ENCODE peak calls at places on chromosomes 12 and 14, in four cellular contexts. U, K, B and E are unnamed samples.

GRCh38 chr12:64691227-64691792 is 67.9 kb downstream of the GNS start:
- DNase-seq in U (no peak), K (no peak), B (no peak), E (no peak)

GRCh38 chr14:50906326-50906725 is 34.5 kb downstream of the ABHD12B start:
- DNase-seq in U (no peak), K (no peak), B (no peak), E (no peak)

GRCh38 chr14:22630486-22630885 is 13.7 kb downstream of the OR6J1 start:
- DNase-seq in U (no peak), K (no peak), B (no peak), E (no peak)

GRCh38 chr12:32197421-32197820 is 90.8 kb downstream of the BICD1 start:
- DNase-seq in U (no peak), K (no peak), B (no peak), E (no peak)

GRCh38 chr14:75452900-75453816 is 25.3 kb downstream of the JDP2 start:
- DNase-seq in U (peak; percentile 39), K (peak; percentile 80), B (peak; percentile 86), E (no peak)

GRCh38 chr12:15044461-15044860 is 71.6 kb downstream of the PDE6H start:
- DNase-seq in U (no peak), K (no peak), B (no peak), E (no peak)

GRCh38 chr14:68479247-68479646 is 313.6 kb downstream of the ZFP36L1 start:
- DNase-seq in U (no peak), K (no peak), B (no peak), E (no peak)

GRCh38 chr14:51481643-51482042 is 170.1 kb upstream of the FRMD6 start:
- DNase-seq in U (peak; percentile 52), K (no peak), B (no peak), E (no peak)

GRCh38 chr14:93961610-93962009 is 14.8 kb downstream of the ASB2 start:
- DNase-seq in U (no peak), K (no peak), B (no peak), E (no peak)

GRCh38 chr12:59874781-59875180 is 279.0 kb downstream of the SLC16A7 start:
- DNase-seq in U (no peak), K (no peak), B (no peak), E (no peak)

GRCh38 chr12:54059668-54060067 is 6.0 kb downstream of the HOXC4 start:
- DNase-seq in U (peak; percentile 54), K (no peak), B (no peak), E (no peak)

GRCh38 chr14:49745191-49745590 is 22.8 kb upstream of the KLHDC2 start:
- DNase-seq in U (no peak), K (no peak), B (no peak), E (no peak)

GRCh38 chr14:101174980-101175606 is 271.6 kb upstream of the RTL1 start:
- DNase-seq in U (peak; percentile 14), K (no peak), B (no peak), E (no peak)

GRCh38 chr14:101593411-101594181 is 32.3 kb downstream of the DIO3 start:
- DNase-seq in U (no peak), K (no peak), B (no peak), E (no peak)

GRCh38 chr12:101667591-101667990 is 29.8 kb upstream of the CHPT1 start:
- DNase-seq in U (no peak), K (no peak), B (no peak), E (no peak)

GRCh38 chr14:79476133-79476532 is 735.2 kb downstream of the DIO2 start:
- DNase-seq in U (no peak), K (no peak), B (no peak), E (no peak)

GRCh38 chr14:19771895-19772430 is 1.3 kb upstream of the OR4M1 start:
- DNase-seq in U (no peak), K (no peak), B (no peak), E (no peak)

GRCh38 chr12:75814856-75815754 is 216.5 kb downstream of the PHLDA1 start:
- DNase-seq in U (peak; percentile 40), K (peak; percentile 73), B (no peak), E (no peak)

GRCh38 chr12:102971227-102971626 is 13.8 kb downstream of the ASCL1 start:
- DNase-seq in U (no peak), K (no peak), B (no peak), E (no peak)

GRCh38 chr12:80353254-80353653 is 90.8 kb upstream of the PTPRQ start:
- DNase-seq in U (no peak), K (peak; percentile 5), B (peak; percentile 83), E (no peak)

GRCh38 chr12:10033783-10034381 is 3.4 kb downstream of the CLEC9A start:
- DNase-seq in U (no peak), K (no peak), B (no peak), E (no peak)

GRCh38 chr14:96502621-96503251 is 554 bp downstream of the PAPOLA start:
- DNase-seq in U (peak; percentile 85), K (peak; percentile 41), B (peak; percentile 26), E (no peak)

GRCh38 chr12:83823386-83824045 is 1089.1 kb downstream of the SLC6A15 start:
- DNase-seq in U (peak; percentile 12), K (peak; percentile 61), B (peak; percentile 27), E (no peak)

GRCh38 chr12:90211017-90211416 is 502.4 kb upstream of the ATP2B1 start:
- DNase-seq in U (no peak), K (peak; percentile 36), B (no peak), E (no peak)

GRCh38 chr12:1174659-1175058 is 183.6 kb downstream of the ERC1 start:
- DNase-seq in U (no peak), K (no peak), B (no peak), E (no peak)
- TF ChIP-seq PBX3 in U (no peak), K (no peak), B (no peak), E (no peak)

GRCh38 chr14:105316968-105317498 is 2.5 kb downstream of the PACS2 start:
- DNase-seq in U (peak; percentile 10), K (no peak), B (no peak), E (no peak)
- TF ChIP-seq PBX3 in U (no peak), K (no peak), B (no peak), E (no peak)

DNA sequence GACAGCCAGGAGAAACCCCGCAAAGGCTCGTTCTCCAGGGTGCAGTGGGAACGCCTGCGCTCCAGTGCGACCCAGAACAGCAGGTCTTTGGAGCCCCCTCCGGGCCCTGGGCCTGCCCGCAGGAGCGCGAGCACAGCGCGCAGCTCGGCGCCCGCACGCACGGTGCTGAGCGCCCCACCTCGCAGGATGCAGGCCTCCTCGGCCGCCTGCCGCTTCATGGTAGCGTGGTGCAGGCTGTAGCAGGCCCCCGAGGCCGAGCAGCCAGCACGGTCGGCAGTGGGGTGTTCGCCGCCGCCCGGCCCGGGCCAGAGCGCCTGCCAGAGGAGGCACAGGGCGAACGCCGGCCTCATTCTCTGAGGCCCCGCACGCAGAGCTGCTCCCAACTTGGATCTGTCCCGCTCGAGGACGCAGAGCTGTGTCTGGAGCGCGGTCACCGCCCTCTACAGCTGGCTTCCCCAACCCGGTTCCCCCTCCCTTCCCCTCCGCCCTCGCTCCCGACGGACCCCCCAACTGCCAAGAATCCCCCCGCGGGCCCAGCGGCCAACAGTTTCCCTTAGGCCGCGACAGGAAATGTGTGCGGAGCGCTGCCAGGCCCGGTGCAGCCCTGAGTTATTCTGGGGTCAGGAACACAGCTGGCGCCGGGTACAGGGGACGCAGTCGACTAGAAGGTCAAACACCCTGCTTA is at the start of gene CLEC14A:
- DNase-seq in U (no peak), K (no peak), B (no peak), E (no peak)
- TF ChIP-seq PBX3 in U (no peak), K (no peak), B (no peak), E (no peak)

DNA sequence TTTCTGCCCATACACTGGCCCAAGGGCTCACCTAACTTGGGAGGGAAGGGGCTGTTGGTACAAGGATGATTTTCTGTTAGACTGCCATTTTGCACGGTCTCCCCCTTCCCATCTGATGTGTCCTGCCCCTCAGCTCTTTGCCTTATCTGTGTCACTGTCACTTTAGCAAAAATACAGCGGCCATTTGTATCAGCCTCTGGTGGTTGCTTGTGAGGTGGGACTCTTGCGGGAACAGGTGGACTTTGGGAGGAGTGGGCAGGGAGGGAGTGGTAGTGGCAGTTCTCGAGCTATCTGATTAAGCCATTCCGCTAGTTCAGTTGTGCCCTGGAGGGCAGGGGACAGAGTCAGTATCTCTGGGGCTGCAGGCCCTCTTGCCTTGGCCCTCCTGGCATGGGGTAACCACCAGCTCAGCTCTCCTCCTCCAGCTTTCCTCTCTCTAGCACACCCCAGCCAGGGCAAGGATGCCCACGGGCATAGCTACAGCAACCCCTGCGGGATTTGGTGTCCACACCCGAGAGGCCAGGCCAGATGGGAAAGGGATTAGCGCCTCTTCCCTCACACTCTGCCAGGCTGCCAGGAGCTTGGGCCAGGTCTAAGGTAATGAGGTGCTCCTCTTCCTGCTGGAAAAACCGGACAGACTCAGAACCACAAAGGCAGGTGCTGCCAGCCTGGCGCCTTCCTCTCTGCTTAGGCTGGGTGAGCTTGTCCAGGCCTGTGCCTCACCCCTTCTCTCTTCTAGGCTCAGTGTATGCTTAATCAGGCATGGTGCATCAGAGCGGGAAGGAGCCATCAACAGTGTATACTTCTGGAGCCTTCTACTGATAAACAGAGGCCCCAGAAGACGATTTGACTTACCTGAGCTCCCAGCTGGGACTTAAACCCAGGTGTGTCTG is 8.7 kb downstream of the SLC48A1 start:
- DNase-seq in U (no peak), K (no peak), B (no peak), E (no peak)
- TF ChIP-seq PBX3 in U (no peak), K (no peak), B (no peak), E (no peak)